ENCODE peak calls at places on chromosomes 7 and 10, in six cellular contexts. Y, J, F, N, I and T are unnamed samples.

GRCh38 chr10:92692085-92692671 is 2.4 kb downstream of the HHEX start:
- DNase-seq in J (no peak), F (no peak), I (no peak), N (no peak), Y (no peak), T (no peak)

GRCh38 chr10:128024426-128024825 is 101.8 kb downstream of the MKI67 start:
- DNase-seq in Y (no peak), I (no peak), J (no peak), F (no peak), N (no peak), T (no peak)

GRCh38 chr10:12181065-12181775 is 14.5 kb downstream of the NUDT5 start:
- DNase-seq in F (peak), I (no peak), N (no peak), Y (no peak), J (no peak), T (no peak)

GRCh38 chr7:141695803-141696289 is 6.1 kb downstream of the DENND11 start:
- DNase-seq in I (no peak), N (peak), F (no peak), J (no peak), Y (no peak), T (peak)

GRCh38 chr10:95266674-95267095 is 24.1 kb downstream of the PDLIM1 start:
- DNase-seq in I (peak), J (peak), Y (peak), F (no peak), N (peak), T (no peak)

GRCh38 chr7:100629117-100629711 is 12.1 kb downstream of the TFR2 start:
- DNase-seq in Y (peak), I (peak), J (peak), F (no peak), N (no peak), T (no peak)

GRCh38 chr10:77501152-77501845 is 136.3 kb downstream of the KCNMA1 start:
- DNase-seq in Y (peak), I (no peak), N (no peak), F (no peak), J (no peak), T (peak)

GRCh38 chr7:38775503-38775902 is 133.5 kb downstream of the VPS41 start:
- DNase-seq in Y (no peak), F (no peak), J (no peak), N (no peak), I (no peak), T (no peak)

GRCh38 chr10:30583778-30584415 is 45.7 kb downstream of the LYZL2 start:
- DNase-seq in J (no peak), Y (peak), N (peak), F (peak), I (peak), T (no peak)

GRCh38 chr10:93993782-93994668 is at the start of gene PLCE1:
- DNase-seq in I (peak), N (no peak), J (peak), Y (no peak), F (no peak), T (no peak)

GRCh38 chr7:147400221-147400689 is 1190.3 kb upstream of the C7orf33 start:
- DNase-seq in J (no peak), I (no peak), Y (no peak), F (no peak), N (no peak), T (no peak)

GRCh38 chr10:118543714-118544400 is 51.6 kb downstream of the PRLHR start:
- DNase-seq in F (no peak), Y (peak), J (peak), I (peak), N (peak), T (peak)

GRCh38 chr10:69045441-69046300 is 42.2 kb upstream of the SRGN start:
- DNase-seq in I (no peak), Y (no peak), J (no peak), F (peak), N (no peak), T (no peak)

GRCh38 chr7:79282051-79282694 is 171.3 kb downstream of the MAGI2 start:
- DNase-seq in I (no peak), J (peak), N (no peak), Y (peak), F (no peak), T (peak)
- TF ChIP-seq SIN3A in I (no peak), J (no peak), N (no peak), Y (no peak), F (no peak), T (no peak)

GRCh38 chr10:31675726-31676125 is 252.9 kb downstream of the ARHGAP12 start:
- DNase-seq in N (no peak), Y (no peak), J (no peak), F (no peak), I (no peak), T (no peak)

GRCh38 chr10:31679931-31680330 is 248.7 kb downstream of the ARHGAP12 start:
- DNase-seq in J (no peak), F (no peak), Y (no peak), I (no peak), N (no peak), T (no peak)

GRCh38 chr10:31678573-31679122 is 250.0 kb downstream of the ARHGAP12 start:
- DNase-seq in Y (no peak), N (no peak), F (no peak), J (no peak), I (no peak), T (no peak)

GRCh38 chr10:31677198-31678138 is 251.2 kb downstream of the ARHGAP12 start:
- DNase-seq in I (no peak), Y (no peak), N (no peak), F (no peak), J (no peak), T (no peak)

DNA sequence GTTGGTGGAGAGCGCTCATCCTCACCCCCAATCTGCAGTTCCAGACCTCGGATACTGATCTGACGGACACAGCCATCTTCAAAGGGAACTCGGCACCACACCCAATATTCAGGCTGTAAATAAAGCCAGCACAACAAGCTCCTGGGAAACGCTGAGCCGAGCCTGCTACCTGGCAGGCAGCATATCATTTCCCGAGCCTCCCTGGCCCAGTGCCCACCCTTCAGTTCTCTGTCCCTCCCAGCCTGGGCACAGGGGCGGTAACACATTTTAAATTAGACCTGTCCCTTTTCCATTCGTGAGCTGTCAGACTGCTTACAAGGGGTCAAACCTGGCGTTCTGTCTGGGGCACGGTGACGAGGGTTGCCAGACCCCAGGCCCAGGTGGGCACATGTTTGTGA is 250.5 kb downstream of the ARHGAP12 start:
- DNase-seq in N (no peak), Y (no peak), F (no peak), I (no peak), J (no peak), T (no peak)
- H3K4me3 ChIP-seq in N (no peak), Y (no peak), F (no peak), I (no peak), J (no peak), T (no peak)

GRCh38 chr7:41832936-41833335 is 130.0 kb upstream of the INHBA start:
- DNase-seq in N (no peak), F (no peak), Y (no peak), I (no peak), J (no peak), T (no peak)
- TF ChIP-seq REST in N (no peak), F (no peak), Y (no peak), I (no peak), J (no peak), T (no peak)

GRCh38 chr10:49541762-49542161 is 2.8 kb upstream of the ERCC6 start:
- DNase-seq in Y (no peak), J (no peak), F (no peak), N (no peak), I (peak), T (no peak)
- TF ChIP-seq SIN3A in Y (no peak), J (no peak), F (no peak), N (no peak), I (no peak), T (no peak)

GRCh38 chr7:36887969-36888368 is 163.7 kb upstream of the AOAH start:
- DNase-seq in I (no peak), J (peak), Y (no peak), N (no peak), F (no peak), T (no peak)

GRCh38 chr7:36889182-36889581 is 164.9 kb upstream of the AOAH start:
- DNase-seq in J (no peak), Y (no peak), F (no peak), I (no peak), N (no peak), T (no peak)

GRCh38 chr7:36887235-36887634 is 162.9 kb upstream of the AOAH start:
- DNase-seq in F (no peak), I (no peak), J (no peak), Y (no peak), N (no peak), T (no peak)

GRCh38 chr7:36881206-36881605 is 156.9 kb upstream of the AOAH start:
- DNase-seq in N (no peak), J (no peak), I (no peak), Y (no peak), F (no peak), T (no peak)

DNA sequence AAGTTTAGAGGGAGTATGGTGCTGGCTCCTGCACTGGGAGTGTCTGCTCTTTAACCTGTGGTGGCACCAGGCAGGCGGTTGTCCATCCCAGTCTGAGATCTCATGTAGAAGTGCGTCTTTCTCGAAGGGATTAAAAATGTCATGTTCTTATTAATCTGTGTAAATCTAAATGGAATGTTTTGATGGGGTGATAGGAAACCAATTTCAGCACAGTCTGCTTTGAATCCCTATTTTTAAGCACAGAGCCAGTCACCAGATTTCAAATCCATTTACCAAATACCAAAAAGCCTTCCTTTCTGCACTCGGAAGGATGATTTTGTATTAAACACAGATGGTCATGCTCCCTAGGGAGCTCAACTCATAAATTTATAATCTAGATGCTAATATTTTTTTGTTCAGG is 160.6 kb upstream of the AOAH start:
- DNase-seq in J (no peak), I (no peak), N (no peak), Y (no peak), F (no peak), T (no peak)
- H3K4me3 ChIP-seq in J (no peak), I (no peak), N (no peak), Y (no peak), F (no peak), T (no peak)

GRCh38 chr10:8054243-8054497 is 318 bp upstream of the GATA3 start:
- DNase-seq in F (no peak), N (no peak), I (no peak), J (no peak), Y (no peak), T (no peak)
- TF ChIP-seq REST in F (no peak), N (no peak), I (no peak), J (no peak), Y (no peak), T (no peak)

DNA sequence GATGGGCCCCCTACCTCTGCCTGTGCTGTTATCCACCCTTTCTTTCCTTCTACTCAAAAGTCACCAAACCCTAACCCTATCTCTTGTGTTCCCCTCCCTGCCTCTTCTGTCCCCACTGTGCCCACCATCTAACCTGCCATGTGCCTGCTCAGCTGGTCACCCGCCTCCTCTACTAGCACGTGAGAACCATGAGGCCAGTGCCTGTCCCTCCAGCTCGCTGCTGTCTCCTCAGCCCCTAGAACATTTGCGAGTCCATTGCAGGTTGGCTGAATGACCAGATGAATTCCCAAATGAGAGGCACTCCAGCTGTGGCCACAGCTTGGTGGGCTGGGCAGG is 129.0 kb downstream of the ARHGAP22 start:
- DNase-seq in I (no peak), F (no peak), Y (no peak), J (no peak), N (no peak), T (no peak)
- TF ChIP-seq SIN3A in I (no peak), F (no peak), Y (no peak), J (no peak), N (no peak), T (no peak)

DNA sequence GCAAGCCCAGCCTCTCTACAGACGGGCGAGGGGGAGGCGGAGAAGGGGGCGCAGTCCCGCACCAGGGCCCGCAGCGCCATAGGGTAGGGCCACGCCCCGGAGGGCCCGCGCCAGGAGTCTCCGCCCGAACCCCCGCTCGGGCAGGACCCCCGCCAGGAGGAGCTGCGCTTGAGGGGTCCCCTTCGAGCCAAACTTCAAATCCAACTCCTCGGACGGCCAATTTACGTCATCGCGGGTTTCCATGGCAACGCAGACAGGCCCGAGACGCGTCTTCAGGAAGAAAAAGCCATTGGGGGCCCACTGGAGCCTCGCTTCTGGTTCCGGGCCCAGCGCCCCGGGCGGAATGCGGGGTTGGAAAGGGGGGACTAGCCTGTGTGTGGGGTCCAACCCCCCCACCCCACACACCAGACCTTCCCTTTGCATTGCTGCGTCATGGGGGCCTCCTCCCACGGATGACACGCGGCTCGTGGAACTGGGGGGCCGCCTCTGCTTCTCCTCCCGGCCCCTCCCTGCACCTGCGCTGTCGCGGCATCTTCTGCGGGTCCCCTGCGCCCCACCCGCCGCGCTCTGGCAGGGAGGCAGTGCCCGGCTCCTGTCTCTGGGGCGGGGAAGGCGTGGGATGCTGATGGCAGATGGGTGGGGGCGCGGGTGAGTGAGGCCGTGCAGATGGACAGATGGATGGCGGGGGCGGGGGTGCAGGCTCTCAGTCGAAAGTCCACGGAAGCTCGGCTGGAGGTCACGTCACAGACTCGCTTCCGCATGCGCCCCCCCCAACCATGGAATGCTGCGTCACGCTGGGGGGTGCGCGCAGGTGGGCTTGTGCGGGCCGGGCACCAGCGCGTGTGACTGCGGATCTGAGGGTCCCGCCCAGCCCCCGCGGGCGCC is 1.2 kb downstream of the CALY start:
- DNase-seq in I (peak), N (no peak), F (no peak), J (peak), Y (no peak), T (no peak)
- H3K4me3 ChIP-seq in I (peak), N (peak), F (no peak), J (peak), Y (no peak), T (peak)

GRCh38 chr10:101779544-101780186 is 3.6 kb downstream of the NPM3 start:
- DNase-seq in J (peak), I (no peak), Y (peak), F (peak), N (no peak), T (no peak)

GRCh38 chr10:101778781-101779543 is 3.0 kb upstream of the FGF8 start:
- DNase-seq in J (peak), Y (no peak), I (peak), F (no peak), N (no peak), T (no peak)

GRCh38 chr10:101777857-101778145 is 1.9 kb upstream of the FGF8 start:
- DNase-seq in Y (no peak), F (no peak), J (peak), I (no peak), N (no peak), T (no peak)

GRCh38 chr10:101777085-101777856 is 1.4 kb upstream of the FGF8 start:
- DNase-seq in Y (no peak), J (peak), N (no peak), F (no peak), I (no peak), T (no peak)

DNA sequence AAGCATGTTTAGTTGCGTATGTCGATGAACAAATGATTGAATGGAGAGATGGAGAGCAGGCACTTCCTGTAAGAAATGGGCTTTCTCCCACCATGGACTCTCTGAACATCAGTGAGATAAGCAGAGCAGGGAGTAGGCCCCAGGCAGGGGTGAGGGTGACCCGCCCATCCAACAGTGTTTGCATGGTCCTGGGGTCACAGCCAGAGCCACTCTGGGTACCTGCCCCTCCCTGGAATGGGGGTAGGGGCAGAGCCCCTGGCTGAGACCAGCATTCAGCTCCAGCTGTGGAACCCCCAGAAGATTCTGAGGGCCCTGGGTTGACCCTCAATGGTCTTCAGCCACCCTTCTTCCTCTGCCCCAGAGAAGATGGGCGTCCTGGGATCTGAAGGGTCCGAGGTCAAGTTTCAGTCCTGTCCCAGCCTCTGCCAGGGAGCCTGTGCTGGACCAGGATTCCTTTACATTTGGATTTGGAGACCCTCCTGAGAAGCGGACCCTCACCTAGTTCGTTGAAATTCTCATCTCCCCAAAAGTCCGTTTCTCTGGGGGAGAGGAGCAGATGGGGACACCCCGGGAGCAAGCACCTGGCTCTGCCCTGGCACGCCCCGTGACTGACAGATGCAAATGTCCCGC is 2.4 kb upstream of the FGF8 start:
- DNase-seq in Y (no peak), I (no peak), N (no peak), F (no peak), J (peak), T (no peak)
- TF ChIP-seq REST in Y (no peak), I (no peak), N (no peak), F (no peak), J (no peak), T (no peak)